ENCODE peak calls at places on chromosomes 11 and 22, in five cellular contexts. C is coronary artery, H is neural progenitor cell, D is EL, X is OCI-M1. Z is an unnamed sample.

GRCh38 chr22:23180893-23181762 is 819 bp downstream of the BCR start:
- DNase-seq in H (peak), C (no peak), X (no peak), D (no peak), Z (no peak)

GRCh38 chr11:2201542-2201941 is 29.9 kb upstream of the TH start:
- DNase-seq in D (no peak), C (no peak), X (no peak), H (no peak), Z (no peak)

GRCh38 chr22:21031545-21032036 is 770 bp downstream of the SLC7A4 start:
- DNase-seq in X (no peak), H (no peak), C (peak), D (no peak), Z (no peak)

GRCh38 chr11:75420224-75421034 is 12.6 kb downstream of the KLHL35 start:
- DNase-seq in D (no peak), C (no peak), H (no peak), X (peak), Z (no peak)

GRCh38 chr11:2072551-2073261 is 66.5 kb downstream of the IGF2 start:
- DNase-seq in X (peak), H (no peak), D (peak), C (no peak), Z (no peak)

GRCh38 chr11:19419021-19419750 is 178.4 kb upstream of the E2F8 start:
- DNase-seq in D (peak), X (no peak), C (no peak), H (no peak), Z (peak)

GRCh38 chr11:78050964-78051831 is 12.5 kb upstream of the THRSP start:
- DNase-seq in X (peak), H (no peak), C (no peak), D (peak), Z (peak)

GRCh38 chr11:133835258-133836075 is 9.8 kb downstream of the SPATA19 start:
- DNase-seq in C (peak), H (peak), X (peak), D (peak), Z (peak)

Z was measured in fibroblast of mammary gland.